ENCODE peak calls at places on chromosomes 16 and 17, in eight cellular contexts. C is body of pancreas; F is left ventricle myocardium inferior; I is A549; D is ascending aorta; E is naive thymus-derived CD4-positive, alpha-beta T cell; Q is psoas muscle; U is aorta. P is an unnamed sample.

GRCh38 chr16:11801481-11802021 is 4.5 kb upstream of the ZC3H7A start:
- DNase-seq in E (no peak), U (no peak), D (no peak), F (no peak), Q (no peak), C (no peak), I (peak; percentile 19), P (no peak)

GRCh38 chr16:10838611-10839270 is 20.1 kb upstream of the TVP23A start:
- DNase-seq in U (peak; percentile 56), D (no peak), C (no peak), F (no peak), I (no peak), Q (no peak), E (no peak), P (no peak)

GRCh38 chr17:34154916-34155730 is 100.0 kb upstream of the CCL2 start:
- DNase-seq in F (no peak), E (no peak), U (no peak), Q (no peak), D (no peak), I (no peak), C (no peak), P (no peak)

GRCh38 chr17:69551212-69552010 is 136.9 kb downstream of the MAP2K6 start:
- DNase-seq in D (no peak), U (no peak), I (no peak), F (no peak), E (no peak), C (no peak), Q (no peak), P (no peak)

GRCh38 chr17:76953926-76954325 is 85.7 kb downstream of the MGAT5B start:
- DNase-seq in I (no peak), U (peak; percentile 26), Q (no peak), F (no peak), D (no peak), E (no peak), C (no peak), P (no peak)

GRCh38 chr16:65956100-65956499 is 410.4 kb upstream of the CDH5 start:
- DNase-seq in D (no peak), E (no peak), U (no peak), Q (no peak), F (no peak), I (no peak), C (no peak), P (no peak)

GRCh38 chr17:2053380-2054261 is 1.3 kb upstream of the HIC1 start:
- DNase-seq in C (peak; percentile 65), Q (peak; percentile 88), I (peak; percentile 84), U (peak; percentile 93), D (peak; percentile 86), F (peak; percentile 78), E (peak; percentile 77), P (peak; percentile 80)

GRCh38 chr16:85917959-85918358 is 19.0 kb downstream of the IRF8 start:
- DNase-seq in F (no peak), D (no peak), C (no peak), U (no peak), E (no peak), Q (no peak), I (no peak), P (no peak)

GRCh38 chr16:84141143-84141670 is 3.8 kb downstream of the HSDL1 start:
- DNase-seq in Q (no peak), E (no peak), U (no peak), I (peak; percentile 31), D (no peak), F (no peak), C (no peak), P (peak; percentile 11)

GRCh38 chr16:10611825-10612342 is 31.5 kb upstream of the EMP2 start:
- DNase-seq in F (no peak), U (no peak), C (no peak), D (no peak), E (no peak), I (no peak), Q (no peak), P (no peak)

GRCh38 chr16:3157229-3158013 is 22.6 kb downstream of the ZNF213 start:
- DNase-seq in Q (peak; percentile 62), U (peak; percentile 87), C (peak; percentile 77), E (peak; percentile 31), F (peak; percentile 55), I (peak; percentile 98), D (peak; percentile 83), P (peak; percentile 59)

GRCh38 chr16:74325331-74325730 is 28.7 kb downstream of the PSMD7 start:
- DNase-seq in D (no peak), Q (no peak), I (no peak), F (no peak), U (no peak), E (no peak), C (no peak), P (no peak)
- H3K27ac ChIP-seq in D (no peak overlapping the region), Q (no peak overlapping the region), I (no peak overlapping the region), F (no peak overlapping the region), U (no peak overlapping the region), E (no peak overlapping the region), C (no peak overlapping the region), P (no peak overlapping the region)

GRCh38 chr16:73214825-73215481 is 167.0 kb upstream of the ZFHX3 start:
- DNase-seq in E (no peak), Q (no peak), U (no peak), C (no peak), I (no peak), F (no peak), D (peak; percentile 75), P (no peak)
- H3K27ac ChIP-seq in E (no peak overlapping the region), Q (no peak overlapping the region), U (peak overlapping the region; percentile 71), C (no peak overlapping the region), I (no peak overlapping the region), F (peak overlapping the region; percentile 53), D (peak overlapping the region; percentile 45), P (no peak overlapping the region)

DNA sequence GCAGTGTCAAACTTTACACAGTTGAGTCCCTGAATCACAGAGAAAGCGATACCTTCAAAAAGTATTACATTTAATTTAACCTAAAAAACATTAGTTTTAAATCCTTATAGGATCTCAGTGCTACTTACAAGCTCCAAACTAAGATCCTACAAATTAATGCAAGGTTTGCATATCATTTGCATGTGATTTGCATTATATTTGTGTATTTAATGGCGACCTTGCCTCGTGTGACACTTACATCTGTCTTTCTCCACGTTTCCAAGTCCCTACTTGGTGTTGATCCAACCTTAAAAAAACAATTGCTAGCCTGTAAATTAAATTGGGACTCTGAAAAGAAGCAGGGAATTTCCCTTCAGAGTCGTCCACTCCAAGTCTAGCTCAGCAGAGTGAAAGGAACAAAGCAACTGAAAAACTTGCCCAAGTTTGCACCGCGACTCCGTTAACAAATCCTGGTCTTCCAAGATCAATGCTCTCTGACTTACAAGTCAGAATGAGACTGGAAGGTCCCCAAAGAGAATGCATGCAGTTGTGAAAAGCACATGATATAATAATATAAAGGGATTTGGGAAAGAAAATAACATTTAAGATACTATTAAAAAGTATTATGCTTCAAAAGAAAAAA is 739 bp upstream of the FAM117A start:
- DNase-seq in D (no peak), C (no peak), E (no peak), Q (no peak), I (no peak), U (no peak), F (no peak), P (no peak)
- H3K27ac ChIP-seq in D (peak overlapping the region; percentile 5), C (peak overlapping the region; percentile 28), E (peak overlapping the region; percentile 35), Q (no peak overlapping the region), I (no peak overlapping the region), U (no peak overlapping the region), F (peak overlapping the region; percentile 83), P (peak overlapping the region; percentile 77)

GRCh38 chr16:69773255-69773947 is 11.3 kb downstream of the WWP2 start:
- DNase-seq in D (no peak), F (no peak), I (no peak), U (no peak), Q (no peak), C (no peak), E (no peak), P (no peak)
- H3K27ac ChIP-seq in D (no peak overlapping the region), F (no peak overlapping the region), I (no peak overlapping the region), U (no peak overlapping the region), Q (no peak overlapping the region), C (no peak overlapping the region), E (no peak overlapping the region), P (no peak overlapping the region)

GRCh38 chr17:39757931-39758873 is 20.5 kb downstream of the GRB7 start:
- DNase-seq in D (no peak), C (no peak), E (no peak), U (no peak), I (no peak), Q (no peak), F (no peak), P (no peak)
- H3K27ac ChIP-seq in D (no peak overlapping the region), C (no peak overlapping the region), E (peak overlapping the region; percentile 87), U (no peak overlapping the region), I (no peak overlapping the region), Q (no peak overlapping the region), F (no peak overlapping the region), P (peak overlapping the region; percentile 61)

DNA sequence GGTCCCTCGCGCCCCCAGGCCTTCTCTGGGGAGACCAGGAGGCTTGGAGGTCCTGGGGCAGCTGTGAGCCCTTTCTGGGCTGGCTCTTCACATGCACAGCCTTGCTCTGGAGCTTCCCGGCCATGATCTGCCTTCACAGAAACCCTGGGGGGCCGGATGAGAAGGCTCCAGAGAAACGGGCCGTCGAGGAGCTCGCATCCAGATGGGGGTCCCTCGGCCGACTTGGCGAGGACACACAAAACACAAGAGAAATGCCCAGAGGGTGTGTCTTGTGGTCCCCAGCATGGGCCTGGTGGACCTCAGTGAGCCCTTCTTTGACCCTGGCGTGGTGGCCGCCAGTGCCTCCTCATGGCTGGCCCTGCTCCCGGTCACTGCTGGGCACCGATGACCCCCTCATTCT is 26.6 kb upstream of the BAHCC1 start:
- DNase-seq in I (no peak), D (no peak), E (no peak), Q (no peak), U (no peak), F (no peak), C (no peak), P (no peak)
- H3K27ac ChIP-seq in I (no peak overlapping the region), D (no peak overlapping the region), E (no peak overlapping the region), Q (no peak overlapping the region), U (no peak overlapping the region), F (no peak overlapping the region), C (no peak overlapping the region), P (no peak overlapping the region)

GRCh38 chr17:62653002-62653830 is 25.7 kb downstream of the MRC2 start:
- DNase-seq in F (peak; percentile 77), I (peak; percentile 69), E (peak; percentile 31), Q (peak; percentile 79), C (peak; percentile 65), D (peak; percentile 86), U (peak; percentile 88), P (peak; percentile 78)

GRCh38 chr17:62656446-62656845 is 29.0 kb downstream of the MRC2 start:
- DNase-seq in U (peak; percentile 10), I (no peak), F (no peak), Q (peak; percentile 18), D (no peak), C (no peak), E (no peak), P (no peak)

GRCh38 chr17:62657664-62658063 is 30.2 kb downstream of the MRC2 start:
- DNase-seq in I (no peak), D (no peak), C (no peak), F (no peak), Q (peak; percentile 52), E (no peak), U (peak; percentile 70), P (no peak)

GRCh38 chr17:62652251-62653001 is 25.0 kb downstream of the MRC2 start:
- DNase-seq in F (peak; percentile 74), I (no peak), E (peak; percentile 27), U (peak; percentile 93), D (peak; percentile 90), C (peak; percentile 73), Q (peak; percentile 84), P (no peak)

GRCh38 chr17:62653831-62654829 is 26.7 kb downstream of the MRC2 start:
- DNase-seq in F (peak; percentile 87), D (no peak), Q (peak; percentile 86), E (no peak), U (peak; percentile 86), I (no peak), C (peak; percentile 36), P (no peak)
- H3K27ac ChIP-seq in F (peak overlapping the region; percentile 81), D (peak overlapping the region; percentile 67), Q (no peak overlapping the region), E (no peak overlapping the region), U (no peak overlapping the region), I (peak overlapping the region; percentile 90), C (peak overlapping the region; percentile 34), P (no peak overlapping the region)